ENCODE peak calls at places on chromosomes 16 and 17, in eight cellular contexts. One of them, this sample, is unnamed.

GRCh38 chr16:66512589-66513404 is 37.1 kb downstream of the TK2 start:
- DNase-seq in CD8-positive, alpha-beta memory T cell: no peak
- DNase-seq in HCT116: no peak
- DNase-seq in psoas muscle: no peak
- DNase-seq in sigmoid colon: peak; percentile 63
- DNase-seq in Peyer's patch: peak; percentile 48
- DNase-seq in heart right ventricle: no peak
- DNase-seq in cardiac muscle cell: peak; percentile 74
- DNase-seq in this sample: no peak

GRCh38 chr16:56068816-56069215 is 122.5 kb upstream of the GNAO1 start:
- DNase-seq in Peyer's patch: no peak
- DNase-seq in CD8-positive, alpha-beta memory T cell: no peak
- DNase-seq in heart right ventricle: no peak
- DNase-seq in psoas muscle: no peak
- DNase-seq in cardiac muscle cell: no peak
- DNase-seq in sigmoid colon: no peak
- DNase-seq in HCT116: no peak
- DNase-seq in this sample: no peak

GRCh38 chr16:27712251-27712711 is 162.3 kb downstream of the KATNIP start:
- DNase-seq in HCT116: no peak
- DNase-seq in psoas muscle: peak; percentile 23
- DNase-seq in sigmoid colon: peak; percentile 45
- DNase-seq in cardiac muscle cell: no peak
- DNase-seq in Peyer's patch: no peak
- DNase-seq in heart right ventricle: no peak
- DNase-seq in CD8-positive, alpha-beta memory T cell: no peak
- DNase-seq in this sample: no peak

GRCh38 chr16:87107221-87107620 is 210.0 kb downstream of the C16orf95 start:
- DNase-seq in HCT116: no peak
- DNase-seq in cardiac muscle cell: no peak
- DNase-seq in psoas muscle: no peak
- DNase-seq in CD8-positive, alpha-beta memory T cell: no peak
- DNase-seq in heart right ventricle: no peak
- DNase-seq in sigmoid colon: no peak
- DNase-seq in Peyer's patch: no peak
- DNase-seq in this sample: no peak

GRCh38 chr17:34081269-34081668 is 173.8 kb upstream of the CCL2 start:
- DNase-seq in Peyer's patch: no peak
- DNase-seq in heart right ventricle: no peak
- DNase-seq in CD8-positive, alpha-beta memory T cell: no peak
- DNase-seq in sigmoid colon: no peak
- DNase-seq in HCT116: no peak
- DNase-seq in cardiac muscle cell: peak; percentile 16
- DNase-seq in psoas muscle: no peak
- DNase-seq in this sample: no peak

GRCh38 chr17:10380631-10381408 is 8.0 kb upstream of the MYH13 start:
- DNase-seq in sigmoid colon: no peak
- DNase-seq in cardiac muscle cell: peak; percentile 70
- DNase-seq in HCT116: no peak
- DNase-seq in CD8-positive, alpha-beta memory T cell: no peak
- DNase-seq in psoas muscle: no peak
- DNase-seq in heart right ventricle: no peak
- DNase-seq in Peyer's patch: no peak
- DNase-seq in this sample: no peak

GRCh38 chr17:78341559-78342437 is 18.1 kb downstream of the SOCS3 start:
- DNase-seq in cardiac muscle cell: peak; percentile 89
- DNase-seq in heart right ventricle: peak; percentile 84
- DNase-seq in CD8-positive, alpha-beta memory T cell: no peak
- DNase-seq in psoas muscle: peak; percentile 89
- DNase-seq in HCT116: no peak
- DNase-seq in sigmoid colon: peak; percentile 89
- DNase-seq in Peyer's patch: peak; percentile 80
- DNase-seq in this sample: peak; percentile 87

GRCh38 chr16:66696669-66697630 is at the start of gene CMTM4:
- DNase-seq in cardiac muscle cell: peak; percentile 92
- DNase-seq in psoas muscle: peak; percentile 92
- DNase-seq in heart right ventricle: peak; percentile 85
- DNase-seq in HCT116: peak; percentile 57
- DNase-seq in Peyer's patch: peak; percentile 90
- DNase-seq in sigmoid colon: peak; percentile 93
- DNase-seq in CD8-positive, alpha-beta memory T cell: peak; percentile 73
- DNase-seq in this sample: peak; percentile 90

GRCh38 chr17:28963841-28964240 is 12.5 kb upstream of the PHF12 start:
- DNase-seq in Peyer's patch: no peak
- DNase-seq in HCT116: no peak
- DNase-seq in psoas muscle: peak; percentile 4
- DNase-seq in CD8-positive, alpha-beta memory T cell: no peak
- DNase-seq in sigmoid colon: peak; percentile 38
- DNase-seq in cardiac muscle cell: no peak
- DNase-seq in heart right ventricle: no peak
- DNase-seq in this sample: no peak

DNA sequence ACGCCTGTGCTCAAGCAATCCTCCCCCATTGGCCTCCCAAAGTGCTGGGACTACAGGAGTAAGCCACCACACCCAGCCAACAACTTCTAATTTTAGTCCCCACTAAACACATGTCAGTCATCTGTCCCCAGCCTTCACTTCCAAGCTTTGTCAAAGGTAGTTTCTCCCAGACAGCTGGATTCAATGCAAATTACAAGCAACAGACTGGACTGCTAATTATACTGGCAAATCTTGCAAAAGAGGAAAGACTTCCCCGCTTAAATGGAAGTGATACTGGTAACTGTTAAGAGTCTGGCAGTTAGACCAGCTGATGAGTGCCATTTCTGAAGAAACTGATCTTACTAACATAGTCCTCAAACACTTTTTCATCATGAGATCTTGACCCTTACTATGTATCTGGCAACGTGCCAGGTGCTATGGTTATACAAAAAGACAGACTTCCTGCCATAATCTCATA is 8.2 kb upstream of the GGA2 start:
- DNase-seq in CD8-positive, alpha-beta memory T cell: no peak
- DNase-seq in heart right ventricle: no peak
- DNase-seq in psoas muscle: no peak
- DNase-seq in HCT116: no peak
- DNase-seq in cardiac muscle cell: peak; percentile 27
- DNase-seq in Peyer's patch: no peak
- DNase-seq in sigmoid colon: no peak
- DNase-seq in this sample: no peak
- H3K36me3 ChIP-seq in CD8-positive, alpha-beta memory T cell: peaks cover 9% of the 10 kb centered on the region
- H3K36me3 ChIP-seq in heart right ventricle: no peaks in the 10 kb centered on the region
- H3K36me3 ChIP-seq in psoas muscle: peaks cover 17% of the 10 kb centered on the region
- H3K36me3 ChIP-seq in HCT116: peaks cover 26% of the 10 kb centered on the region
- H3K36me3 ChIP-seq in cardiac muscle cell: peaks cover 17% of the 10 kb centered on the region
- H3K36me3 ChIP-seq in Peyer's patch: peaks cover 15% of the 10 kb centered on the region
- H3K36me3 ChIP-seq in sigmoid colon: peaks cover 34% of the 10 kb centered on the region
- H3K36me3 ChIP-seq in this sample: peaks cover 5% of the 10 kb centered on the region

GRCh38 chr17:17020821-17021193 is 21.4 kb upstream of the MPRIP start:
- DNase-seq in heart right ventricle: no peak
- DNase-seq in HCT116: no peak
- DNase-seq in CD8-positive, alpha-beta memory T cell: no peak
- DNase-seq in sigmoid colon: no peak
- DNase-seq in Peyer's patch: no peak
- DNase-seq in psoas muscle: no peak
- DNase-seq in cardiac muscle cell: no peak
- DNase-seq in this sample: no peak

GRCh38 chr17:17019430-17019762 is 22.9 kb upstream of the MPRIP start:
- DNase-seq in cardiac muscle cell: no peak
- DNase-seq in CD8-positive, alpha-beta memory T cell: no peak
- DNase-seq in Peyer's patch: no peak
- DNase-seq in heart right ventricle: no peak
- DNase-seq in HCT116: no peak
- DNase-seq in sigmoid colon: no peak
- DNase-seq in psoas muscle: no peak
- DNase-seq in this sample: no peak

GRCh38 chr17:17022011-17022800 is 20.1 kb upstream of the MPRIP start:
- DNase-seq in CD8-positive, alpha-beta memory T cell: no peak
- DNase-seq in heart right ventricle: no peak
- DNase-seq in psoas muscle: peak; percentile 40
- DNase-seq in sigmoid colon: no peak
- DNase-seq in HCT116: no peak
- DNase-seq in cardiac muscle cell: no peak
- DNase-seq in Peyer's patch: no peak
- DNase-seq in this sample: no peak

GRCh38 chr17:17019891-17020456 is 22.3 kb upstream of the MPRIP start:
- DNase-seq in HCT116: no peak
- DNase-seq in CD8-positive, alpha-beta memory T cell: no peak
- DNase-seq in sigmoid colon: no peak
- DNase-seq in heart right ventricle: no peak
- DNase-seq in cardiac muscle cell: no peak
- DNase-seq in psoas muscle: peak; percentile 44
- DNase-seq in Peyer's patch: no peak
- DNase-seq in this sample: no peak

DNA sequence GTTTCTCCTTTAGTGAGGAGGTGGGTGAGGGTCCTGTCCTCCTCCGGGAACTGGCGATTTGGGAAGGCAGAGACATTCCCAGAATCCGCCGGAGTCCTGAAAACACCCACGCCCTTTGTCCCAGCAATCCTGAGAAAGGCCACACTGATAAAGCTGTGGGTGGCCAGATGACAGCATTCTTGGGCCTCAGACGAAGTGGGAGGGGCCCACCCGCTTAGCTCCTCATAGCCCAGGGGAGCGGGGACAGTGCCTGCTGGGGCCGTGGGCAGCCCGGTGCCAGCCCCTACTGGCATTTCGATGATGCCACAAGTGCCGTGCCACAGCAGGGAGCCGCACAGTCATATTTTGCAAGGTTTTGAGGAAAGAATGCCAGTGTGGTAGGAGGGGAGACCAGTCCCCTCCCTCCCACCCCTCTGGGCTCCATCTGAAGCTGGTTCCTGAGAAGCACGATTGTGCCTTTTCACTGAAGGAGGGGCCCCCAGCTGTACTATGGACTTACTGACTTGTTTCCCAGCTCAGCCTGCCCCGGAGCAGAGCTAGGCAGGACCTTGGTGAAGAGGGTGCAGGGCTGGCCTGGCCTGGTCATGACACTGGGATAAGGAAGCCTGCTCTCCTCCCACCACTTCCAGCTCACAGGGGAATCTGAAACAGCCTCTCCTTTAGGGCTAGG is 20.9 kb upstream of the MPRIP start:
- DNase-seq in HCT116: no peak
- DNase-seq in Peyer's patch: peak; percentile 71
- DNase-seq in heart right ventricle: peak; percentile 69
- DNase-seq in sigmoid colon: no peak
- DNase-seq in psoas muscle: peak; percentile 55
- DNase-seq in cardiac muscle cell: peak; percentile 63
- DNase-seq in CD8-positive, alpha-beta memory T cell: no peak
- DNase-seq in this sample: peak; percentile 88
- H3K27ac ChIP-seq in HCT116: peak overlapping the region; percentile 66
- H3K27ac ChIP-seq in Peyer's patch: peak overlapping the region; percentile 55
- H3K27ac ChIP-seq in heart right ventricle: peak overlapping the region; percentile 75
- H3K27ac ChIP-seq in sigmoid colon: no peak overlapping the region
- H3K27ac ChIP-seq in psoas muscle: no peak overlapping the region
- H3K27ac ChIP-seq in cardiac muscle cell: no peak overlapping the region
- H3K27ac ChIP-seq in CD8-positive, alpha-beta memory T cell: no peak overlapping the region
- H3K27ac ChIP-seq in this sample: peak overlapping the region; percentile 51

DNA sequence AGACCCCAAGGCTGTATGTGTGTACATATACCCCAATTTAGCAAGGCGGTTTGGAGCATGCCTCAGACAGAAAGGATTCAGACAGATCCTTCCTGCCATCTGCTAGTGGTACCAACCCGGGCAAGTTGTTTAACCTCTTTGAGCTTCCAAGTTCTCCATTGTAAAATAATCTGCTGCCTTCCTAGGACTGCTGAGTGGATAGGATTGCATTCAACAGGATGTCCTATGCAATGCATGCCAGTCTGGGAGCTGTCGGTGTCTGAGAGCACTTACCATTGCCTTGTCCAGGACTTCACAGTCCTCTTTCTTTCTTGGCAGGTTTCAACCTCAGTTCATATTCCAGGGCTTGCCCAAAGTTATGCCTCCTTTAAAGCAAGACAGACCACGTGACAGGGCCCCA is 2.0 kb downstream of the CDH13 start:
- DNase-seq in HCT116: no peak
- DNase-seq in cardiac muscle cell: no peak
- DNase-seq in Peyer's patch: no peak
- DNase-seq in psoas muscle: no peak
- DNase-seq in CD8-positive, alpha-beta memory T cell: no peak
- DNase-seq in heart right ventricle: no peak
- DNase-seq in sigmoid colon: peak; percentile 11
- DNase-seq in this sample: no peak
- H3K4me3 ChIP-seq in HCT116: no peak overlapping the region
- H3K4me3 ChIP-seq in cardiac muscle cell: no peak overlapping the region
- H3K4me3 ChIP-seq in Peyer's patch: no peak overlapping the region
- H3K4me3 ChIP-seq in psoas muscle: peak overlapping the region; percentile 92
- H3K4me3 ChIP-seq in CD8-positive, alpha-beta memory T cell: no peak overlapping the region
- H3K4me3 ChIP-seq in heart right ventricle: peak overlapping the region; percentile 71
- H3K4me3 ChIP-seq in sigmoid colon: no peak overlapping the region
- H3K4me3 ChIP-seq in this sample: no peak overlapping the region

DNA sequence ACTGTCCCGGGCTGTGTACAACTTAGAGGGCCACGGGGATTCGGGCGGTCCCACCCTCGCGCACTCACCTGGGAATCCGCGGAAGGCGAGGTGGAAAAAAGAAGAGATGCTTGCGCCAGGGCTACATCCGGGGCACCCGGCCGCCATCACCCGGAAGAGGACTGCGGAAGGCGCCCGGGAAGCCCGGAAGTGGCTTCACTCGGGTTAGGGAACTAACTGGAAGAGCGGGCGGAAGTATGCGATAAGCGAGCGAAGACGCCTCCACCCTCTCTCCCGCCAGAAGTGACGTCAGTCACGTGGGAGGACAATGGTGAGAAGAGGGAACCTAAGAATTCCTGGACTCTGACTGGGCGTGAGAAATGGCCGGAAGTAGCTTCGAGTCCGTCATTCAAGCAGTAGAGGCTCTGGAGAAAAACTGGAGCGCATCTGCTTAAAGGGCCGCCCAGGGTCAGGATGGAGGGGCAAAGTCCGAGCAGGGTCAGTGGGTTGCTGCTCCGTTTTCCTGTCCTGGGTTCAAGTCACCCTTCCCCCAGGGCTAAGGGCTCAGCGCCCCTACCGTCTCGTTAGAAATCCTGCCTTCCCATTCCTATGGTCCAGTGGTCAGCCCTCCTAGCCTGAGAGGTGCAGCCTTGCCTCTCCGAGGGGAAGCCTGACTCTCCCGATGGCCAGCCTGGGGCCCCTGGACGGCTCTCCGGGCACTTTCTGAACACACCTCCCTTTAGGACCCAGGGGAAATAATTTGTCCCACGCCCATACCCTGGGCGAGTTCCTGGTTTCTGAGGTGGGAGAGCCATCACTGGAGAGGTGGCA is at the start of gene CD2BP2:
- DNase-seq in cardiac muscle cell: peak; percentile 100
- DNase-seq in heart right ventricle: peak; percentile 98
- DNase-seq in CD8-positive, alpha-beta memory T cell: peak; percentile 83
- DNase-seq in sigmoid colon: peak; percentile 99
- DNase-seq in HCT116: peak; percentile 99
- DNase-seq in psoas muscle: peak; percentile 98
- DNase-seq in Peyer's patch: peak; percentile 98
- DNase-seq in this sample: peak; percentile 84
- H3K36me3 ChIP-seq in cardiac muscle cell: peaks cover 23% of the 10 kb centered on the region
- H3K36me3 ChIP-seq in heart right ventricle: no peaks in the 10 kb centered on the region
- H3K36me3 ChIP-seq in CD8-positive, alpha-beta memory T cell: peaks cover 37% of the 10 kb centered on the region
- H3K36me3 ChIP-seq in sigmoid colon: peaks cover 67% of the 10 kb centered on the region
- H3K36me3 ChIP-seq in HCT116: peaks cover 57% of the 10 kb centered on the region
- H3K36me3 ChIP-seq in psoas muscle: no peaks in the 10 kb centered on the region
- H3K36me3 ChIP-seq in Peyer's patch: peaks cover 70% of the 10 kb centered on the region
- H3K36me3 ChIP-seq in this sample: peaks cover 40% of the 10 kb centered on the region

GRCh38 chr17:74521701-74522201 is 9.5 kb downstream of the CD300LB start:
- DNase-seq in cardiac muscle cell: no peak
- DNase-seq in psoas muscle: no peak
- DNase-seq in HCT116: no peak
- DNase-seq in heart right ventricle: no peak
- DNase-seq in CD8-positive, alpha-beta memory T cell: no peak
- DNase-seq in sigmoid colon: no peak
- DNase-seq in Peyer's patch: peak; percentile 47
- DNase-seq in this sample: no peak
- H3K27ac ChIP-seq in cardiac muscle cell: no peak overlapping the region
- H3K27ac ChIP-seq in psoas muscle: peak overlapping the region; percentile 3
- H3K27ac ChIP-seq in HCT116: no peak overlapping the region
- H3K27ac ChIP-seq in heart right ventricle: peak overlapping the region; percentile 56
- H3K27ac ChIP-seq in CD8-positive, alpha-beta memory T cell: no peak overlapping the region
- H3K27ac ChIP-seq in sigmoid colon: peak overlapping the region; percentile 62
- H3K27ac ChIP-seq in Peyer's patch: peak overlapping the region; percentile 68
- H3K27ac ChIP-seq in this sample: peak overlapping the region; percentile 48